ENCODE peak calls at places on chromosomes 13 and 19, in four cellular contexts. P is aorta, O is psoas muscle, C is epithelial cell of esophagus. N is an unnamed sample.

GRCh38 chr19:38221421-38221820 is 2.6 kb downstream of the DPF1 start:
- DNase-seq in O (no peak), P (no peak), C (no peak), N (no peak)

GRCh38 chr13:99572131-99572530 is 70.9 kb downstream of the TM9SF2 start:
- DNase-seq in O (no peak), C (no peak), P (no peak), N (no peak)

GRCh38 chr13:95588721-95589120 is 36.2 kb downstream of the CLDN10 start:
- DNase-seq in C (peak; percentile 76), O (no peak), P (no peak), N (no peak)

GRCh38 chr19:2976609-2977000 is 759 bp upstream of the TLE6 start:
- DNase-seq in C (no peak), O (no peak), P (no peak), N (no peak)

GRCh38 chr19:6218497-6219146 is 61.2 kb downstream of the MLLT1 start:
- DNase-seq in P (peak; percentile 91), C (peak; percentile 78), O (peak; percentile 96), N (peak; percentile 88)

GRCh38 chr19:4007836-4008539 is 452 bp downstream of the PIAS4 start:
- DNase-seq in O (peak; percentile 66), C (no peak), P (no peak), N (no peak)

GRCh38 chr13:80050252-80050651 is 290.7 kb downstream of the SPRY2 start:
- DNase-seq in P (no peak), O (no peak), C (no peak), N (no peak)

GRCh38 chr13:32212420-32212819 is 102.7 kb downstream of the ZAR1L start:
- DNase-seq in O (no peak), C (no peak), P (no peak), N (no peak)

GRCh38 chr13:103078145-103078544 is 11.9 kb upstream of the SLC10A2 start:
- DNase-seq in C (no peak), O (no peak), P (no peak), N (no peak)

GRCh38 chr13:107364658-107365057 is 796.7 kb upstream of the ARGLU1 start:
- DNase-seq in O (no peak), C (no peak), P (no peak), N (no peak)

GRCh38 chr13:31556376-31556775 is 182.9 kb upstream of the RXFP2 start:
- DNase-seq in P (no peak), O (no peak), C (no peak), N (no peak)

GRCh38 chr19:4375620-4376228 is 24.6 kb downstream of the SH3GL1 start:
- DNase-seq in P (peak; percentile 72), O (no peak), C (no peak), N (no peak)

GRCh38 chr19:51086153-51086850 is 3.6 kb upstream of the KLK14 start:
- DNase-seq in P (no peak), C (no peak), O (no peak), N (no peak)

GRCh38 chr13:98393873-98394272 is 183.0 kb downstream of the STK24 start:
- DNase-seq in P (no peak), C (no peak), O (peak; percentile 53), N (no peak)

GRCh38 chr13:51645154-51645650 is 60.9 kb downstream of the WDFY2 start:
- DNase-seq in O (no peak), C (peak; percentile 59), P (no peak), N (no peak)

GRCh38 chr19:8206147-8207087 is 2.8 kb upstream of the CERS4 start:
- DNase-seq in C (no peak), P (no peak), O (no peak), N (no peak)

GRCh38 chr19:51695088-51695487 is 2.0 kb downstream of the SPACA6 start:
- DNase-seq in P (no peak), C (peak; percentile 30), O (no peak), N (no peak)

GRCh38 chr19:35346193-35347052 is 1.3 kb upstream of the FFAR1 start:
- DNase-seq in O (no peak), P (peak; percentile 79), C (no peak), N (no peak)

GRCh38 chr13:73767747-73768315 is 366.4 kb downstream of the KLF12 start:
- DNase-seq in O (no peak), P (no peak), C (peak; percentile 19), N (no peak)

GRCh38 chr13:106145070-106145469 is 390.4 kb downstream of the EFNB2 start:
- DNase-seq in C (no peak), O (no peak), P (no peak), N (no peak)

GRCh38 chr13:33876716-33877394 is 58.9 kb downstream of the RFC3 start:
- DNase-seq in C (no peak), O (no peak), P (no peak), N (no peak)

GRCh38 chr19:13610042-13610691 is 103.9 kb upstream of the CACNA1A start:
- DNase-seq in O (no peak), P (no peak), C (no peak), N (no peak)

GRCh38 chr19:19263886-19264487 is 9.1 kb downstream of the TM6SF2 start:
- DNase-seq in C (no peak), P (no peak), O (no peak), N (no peak)

GRCh38 chr13:32267836-32268439 is 47.2 kb downstream of the ZAR1L start:
- DNase-seq in P (no peak), O (no peak), C (peak; percentile 66), N (no peak)

GRCh38 chr19:30071871-30072270 is 129.8 kb downstream of the URI1 start:
- DNase-seq in P (no peak), C (no peak), O (peak; percentile 45), N (no peak)

GRCh38 chr13:99847318-99847750 is 124.2 kb downstream of the ZIC5 start:
- DNase-seq in O (no peak), P (no peak), C (no peak), N (no peak)

GRCh38 chr19:43639507-43640423 is at the start of gene CADM4:
- DNase-seq in O (peak; percentile 56), P (no peak), C (no peak), N (peak; percentile 23)

GRCh38 chr19:27744926-27745844 is 1467.8 kb downstream of the UQCRFS1 start:
- DNase-seq in C (no peak), P (no peak), O (no peak), N (no peak)

GRCh38 chr19:18589380-18590272 is 1.0 kb downstream of the REX1BD start:
- DNase-seq in O (peak; percentile 84), C (peak; percentile 78), P (peak; percentile 78), N (peak; percentile 66)

GRCh38 chr19:1651548-1652394 is 644 bp downstream of the TCF3 start:
- DNase-seq in O (peak; percentile 68), P (peak; percentile 67), C (peak; percentile 44), N (peak; percentile 41)